ENCODE peak calls at places on chromosomes 2 and 18, in seven cellular contexts. X, O, Z, N, F, L and W are unnamed samples.

GRCh38 chr18:68779169-68779568 is 18.7 kb upstream of the CCDC102B start:
- DNase-seq in N (peak; percentile 80), O (no peak), L (peak; percentile 85), Z (no peak), X (no peak), F (no peak), W (no peak)

GRCh38 chr2:89844221-89844943 is 1152.9 kb downstream of the RPIA start:
- DNase-seq in O (no peak), X (no peak), F (no peak), Z (no peak), N (no peak), L (no peak), W (peak; percentile 46)

GRCh38 chr2:74079522-74080341 is 68.0 kb downstream of the BOLA3 start:
- DNase-seq in F (no peak), O (no peak), L (no peak), X (no peak), N (no peak), Z (no peak), W (no peak)

GRCh38 chr2:26558271-26559043 is 80.5 kb upstream of the OTOF start:
- DNase-seq in O (no peak), X (no peak), Z (peak; percentile 69), N (peak; percentile 8), L (no peak), F (no peak), W (no peak)

GRCh38 chr2:118112771-118113334 is 24.6 kb downstream of the INSIG2 start:
- DNase-seq in N (peak; percentile 78), F (no peak), X (no peak), Z (no peak), L (peak; percentile 91), O (no peak), W (no peak)

GRCh38 chr2:55879976-55880375 is 43.6 kb downstream of the EFEMP1 start:
- DNase-seq in X (no peak), Z (no peak), O (no peak), L (no peak), F (no peak), N (peak; percentile 86), W (no peak)

GRCh38 chr2:73901143-73901542 is 8.3 kb downstream of the ACTG2 start:
- DNase-seq in N (no peak), F (no peak), O (no peak), X (no peak), L (no peak), Z (no peak), W (no peak)

GRCh38 chr2:237473474-237474453 is 13.3 kb upstream of the MLPH start:
- DNase-seq in N (peak; percentile 66), O (no peak), L (no peak), Z (no peak), F (no peak), X (no peak), W (no peak)

GRCh38 chr2:11214770-11215169 is 59.5 kb downstream of the SLC66A3 start:
- DNase-seq in Z (no peak), O (no peak), F (no peak), X (no peak), L (no peak), N (no peak), W (no peak)

GRCh38 chr2:164504253-164504652 is 117.0 kb downstream of the GRB14 start:
- DNase-seq in Z (peak; percentile 90), F (no peak), L (peak; percentile 73), N (peak; percentile 2), O (no peak), X (no peak), W (no peak)

GRCh38 chr2:96501471-96501874 is 3.7 kb downstream of the NEURL3 start:
- DNase-seq in O (no peak), N (no peak), F (no peak), L (no peak), X (no peak), Z (no peak), W (no peak)

GRCh38 chr2:168698959-168699358 is 103.5 kb upstream of the NOSTRIN start:
- DNase-seq in Z (no peak), O (no peak), X (no peak), L (no peak), N (no peak), F (no peak), W (no peak)

GRCh38 chr2:100197643-100198153 is 55.3 kb upstream of the AFF3 start:
- DNase-seq in L (no peak), O (no peak), F (no peak), N (peak; percentile 87), X (no peak), Z (peak; percentile 81), W (no peak)

GRCh38 chr2:109435866-109436634 is 177.7 kb downstream of the SEPTIN10 start:
- DNase-seq in L (peak; percentile 10), X (no peak), Z (no peak), N (peak; percentile 62), F (no peak), O (no peak), W (no peak)

GRCh38 chr2:181904022-181904632 is 12.6 kb downstream of the ITPRID2 start:
- DNase-seq in O (no peak), L (peak; percentile 29), F (no peak), N (peak; percentile 25), X (no peak), Z (no peak), W (no peak)

GRCh38 chr18:69865656-69866241 is 81.9 kb downstream of the CD226 start:
- DNase-seq in O (no peak), X (no peak), L (no peak), Z (no peak), N (peak; percentile 83), F (no peak), W (no peak)

GRCh38 chr2:3450385-3451031 is 68.8 kb downstream of the ADI1 start:
- DNase-seq in Z (peak; percentile 42), N (no peak), L (no peak), X (no peak), F (no peak), O (no peak), W (no peak)

GRCh38 chr2:173999272-173999671 is 34.1 kb upstream of the SP3 start:
- DNase-seq in O (no peak), F (no peak), X (no peak), Z (no peak), N (no peak), L (no peak), W (no peak)

GRCh38 chr2:17878222-17879136 is at the start of gene KCNS3:
- DNase-seq in N (peak; percentile 23), O (peak; percentile 68), Z (peak; percentile 84), L (peak; percentile 57), X (no peak), F (no peak), W (peak; percentile 62)

GRCh38 chr18:3885209-3885792 is 435.3 kb downstream of the TGIF1 start:
- DNase-seq in O (no peak), X (no peak), Z (no peak), N (no peak), L (no peak), F (no peak), W (no peak)